ENCODE peak calls at places on chromosomes 3 and 15, in five cellular contexts. Y is HCT116, F is ovary, D is A549, L is IMR-90. O is an unnamed sample.

GRCh38 chr3:20527368-20527767 is 341.4 kb upstream of the SGO1 start:
- DNase-seq in Y (no peak), F (no peak), L (no peak), D (no peak), O (no peak)

GRCh38 chr15:88627463-88627862 is 6.3 kb downstream of the AEN start:
- DNase-seq in D (no peak), L (no peak), Y (no peak), F (no peak), O (no peak)

GRCh38 chr3:121707531-121708273 is 41.8 kb downstream of the GOLGB1 start:
- DNase-seq in F (no peak), Y (no peak), L (peak; percentile 2), D (no peak), O (no peak)

GRCh38 chr15:43515731-43516130 is 1.7 kb upstream of the MAP1A start:
- DNase-seq in F (no peak), L (no peak), Y (no peak), D (no peak), O (no peak)

GRCh38 chr15:39363761-39364586 is 216.9 kb upstream of the THBS1 start:
- DNase-seq in Y (no peak), F (no peak), D (no peak), L (no peak), O (no peak)

GRCh38 chr15:73994912-73995622 is 551 bp downstream of the PML start:
- DNase-seq in L (no peak), Y (no peak), D (no peak), F (peak; percentile 41), O (no peak)

GRCh38 chr3:128009952-128010846 is 42.0 kb upstream of the SEC61A1 start:
- DNase-seq in L (peak; percentile 50), Y (no peak), D (peak; percentile 14), F (no peak), O (no peak)

GRCh38 chr3:99544819-99545281 is 93.5 kb upstream of the COL8A1 start:
- DNase-seq in F (no peak), Y (no peak), D (no peak), L (peak; percentile 34), O (no peak)

GRCh38 chr3:118984699-118985098 is 49.9 kb downstream of the IGSF11 start:
- DNase-seq in F (no peak), D (no peak), L (no peak), Y (no peak), O (no peak)

GRCh38 chr15:75751116-75751875 is 38.6 kb upstream of the CSPG4 start:
- DNase-seq in L (no peak), D (no peak), Y (no peak), F (no peak), O (no peak)

GRCh38 chr3:69671082-69671952 is 67.9 kb upstream of the MITF start:
- DNase-seq in Y (peak; percentile 15), L (peak; percentile 42), D (peak; percentile 42), F (no peak), O (no peak)

GRCh38 chr15:74340139-74340538 is 27.3 kb downstream of the CYP11A1 start:
- DNase-seq in L (no peak), F (no peak), Y (no peak), D (no peak), O (no peak)

GRCh38 chr15:85415779-85416178 is 35.4 kb downstream of the AKAP13 start:
- DNase-seq in L (peak; percentile 34), D (peak; percentile 40), Y (no peak), F (no peak), O (no peak)

GRCh38 chr3:189961525-189962161 is 159.1 kb downstream of the P3H2 start:
- DNase-seq in D (peak; percentile 74), Y (peak; percentile 75), L (peak; percentile 82), F (peak; percentile 59), O (peak; percentile 71)

GRCh38 chr3:129313415-129313982 is 34.8 kb downstream of the HMCES start:
- DNase-seq in L (peak; percentile 9), F (no peak), Y (no peak), D (no peak), O (peak; percentile 43)

GRCh38 chr15:81493246-81493645 is 119.2 kb upstream of the TMC3 start:
- DNase-seq in L (no peak), Y (no peak), F (no peak), D (no peak), O (no peak)

GRCh38 chr3:45558431-45558830 is 36.1 kb upstream of the LIMD1 start:
- DNase-seq in Y (no peak), F (no peak), D (no peak), L (no peak), O (no peak)

GRCh38 chr3:148847351-148847750 is 17.7 kb upstream of the CPA3 start:
- DNase-seq in Y (no peak), L (peak; percentile 7), D (no peak), F (no peak), O (no peak)

GRCh38 chr3:4306091-4306490 is 2.9 kb downstream of the SETMAR start:
- DNase-seq in Y (no peak), F (no peak), D (no peak), L (no peak), O (no peak)

GRCh38 chr15:38864122-38864521 is 299.5 kb upstream of the RASGRP1 start:
- DNase-seq in L (no peak), D (no peak), Y (peak; percentile 3), F (no peak), O (no peak)

GRCh38 chr3:11755276-11755675 is 91.4 kb downstream of the TAMM41 start:
- DNase-seq in Y (no peak), F (no peak), L (no peak), D (no peak), O (no peak)

GRCh38 chr3:8983591-8983990 is 20.3 kb upstream of the RAD18 start:
- DNase-seq in F (no peak), L (no peak), D (no peak), Y (no peak), O (no peak)

GRCh38 chr3:78736863-78737262 is 1030.9 kb downstream of the ROBO1 start:
- DNase-seq in D (peak; percentile 43), F (no peak), L (peak; percentile 50), Y (no peak), O (no peak)

GRCh38 chr3:51390600-51391074 is 448 bp upstream of the RBM15B start:
- DNase-seq in L (no peak), F (no peak), Y (no peak), D (no peak), O (no peak)
- TF ChIP-seq CTCF in L (no peak), F (no peak), Y (no peak), D (no peak), O (peak; percentile 81)

GRCh38 chr15:63044645-63045437 is 2.3 kb downstream of the TPM1 start:
- DNase-seq in L (peak; percentile 68), D (peak; percentile 67), Y (no peak), F (no peak), O (no peak)
- TF ChIP-seq POLR2A in L (peak; percentile 81), D (no peak), Y (no peak), F (no peak), O (no peak)

GRCh38 chr3:152445227-152445626 is 176.5 kb downstream of the MBNL1 start:
- DNase-seq in F (no peak), Y (no peak), L (no peak), D (peak; percentile 12), O (no peak)
- H3K4me1 ChIP-seq in F (no peaks in the 10 kb centered on the region), Y (peaks cover 8% of the 10 kb centered on the region), L (peaks cover 4% of the 10 kb centered on the region), D (peaks cover 31% of the 10 kb centered on the region), O (no peaks in the 10 kb centered on the region)

GRCh38 chr3:50385741-50386140 is 26.4 kb upstream of the TMEM115 start:
- DNase-seq in D (no peak), Y (no peak), F (no peak), L (no peak), O (no peak)

GRCh38 chr3:50390523-50391177 is 31.3 kb upstream of the TMEM115 start:
- DNase-seq in F (peak; percentile 30), D (no peak), Y (no peak), L (no peak), O (peak; percentile 83)

GRCh38 chr3:50389368-50389767 is 30.0 kb upstream of the TMEM115 start:
- DNase-seq in Y (no peak), F (no peak), D (no peak), L (no peak), O (no peak)

GRCh38 chr3:50388021-50388719 is 28.8 kb upstream of the TMEM115 start:
- DNase-seq in Y (no peak), D (no peak), F (no peak), L (no peak), O (no peak)

GRCh38 chr3:50388720-50389352 is 29.5 kb upstream of the TMEM115 start:
- DNase-seq in D (no peak), Y (no peak), F (no peak), L (no peak), O (peak; percentile 39)
- TF ChIP-seq CTCF in D (no peak), Y (no peak), F (no peak), L (no peak), O (no peak)

DNA sequence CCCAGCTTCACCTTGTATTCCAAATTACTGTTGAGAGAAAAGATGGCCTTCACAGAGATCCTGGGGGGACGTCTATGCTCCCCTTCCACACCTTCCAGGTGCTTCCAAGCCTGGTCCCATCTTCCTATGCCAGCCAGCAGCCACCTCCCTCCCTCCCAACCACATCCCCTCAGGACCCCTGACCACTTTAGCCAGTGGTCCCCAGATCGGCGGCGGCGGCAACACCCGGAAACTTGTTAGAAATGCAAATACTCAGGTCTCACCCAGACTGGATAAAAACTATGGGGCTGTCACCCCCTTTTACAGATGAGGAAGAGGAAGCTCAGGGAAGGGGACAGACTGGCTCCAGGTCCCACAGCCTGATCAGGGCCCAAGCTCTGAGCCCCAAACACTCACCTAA is 38.0 kb upstream of the PRSS50 start:
- DNase-seq in Y (no peak), D (no peak), L (no peak), F (no peak), O (no peak)
- TF ChIP-seq POLR2A in Y (no peak), D (no peak), L (no peak), F (no peak), O (no peak)

GRCh38 chr3:195549001-195549400 is 5.9 kb upstream of the PPP1R2 start:
- DNase-seq in F (no peak), Y (no peak), L (no peak), D (no peak), O (no peak)
- H3K4me1 ChIP-seq in F (peaks cover 5% of the 10 kb centered on the region), Y (peaks cover 30% of the 10 kb centered on the region), L (peaks cover 2% of the 10 kb centered on the region), D (peaks cover 11% of the 10 kb centered on the region), O (no peaks in the 10 kb centered on the region)

DNA sequence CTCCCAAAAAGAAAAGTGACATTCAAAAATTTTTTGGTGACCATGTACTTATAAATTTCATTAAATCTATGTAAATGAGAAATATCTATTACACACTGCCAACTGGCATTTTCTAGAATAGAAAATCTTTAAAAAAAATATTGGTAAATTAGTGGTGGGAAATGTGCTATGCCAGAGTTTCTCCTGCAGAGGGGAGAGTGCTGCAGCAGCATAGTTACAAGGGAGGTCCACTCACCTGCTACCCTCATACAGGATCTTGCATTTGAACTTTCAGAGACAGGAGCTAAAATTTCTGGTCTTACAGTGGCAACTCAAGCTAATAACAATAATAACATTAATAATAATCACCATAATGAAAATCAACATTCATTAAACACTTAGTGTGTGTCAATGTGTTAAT is 459.6 kb downstream of the NSUN3 start:
- DNase-seq in D (peak; percentile 11), L (no peak), F (no peak), Y (no peak), O (no peak)
- TF ChIP-seq CTCF in D (no peak), L (no peak), F (no peak), Y (no peak), O (no peak)

GRCh38 chr15:95972136-95972553 is 358.4 kb upstream of the NR2F2 start:
- DNase-seq in L (peak; percentile 85), F (peak; percentile 73), Y (no peak), D (no peak), O (peak; percentile 25)
- TF ChIP-seq POLR2A in L (no peak), F (no peak), Y (no peak), D (no peak), O (no peak)